ENCODE peak calls at places on chromosomes 6 and 20, in ten cellular contexts. One of them, this sample, is unnamed.
A peak's percentile ranks its signal among the peaks of the same experiment; 100 is the strongest.

GRCh38 chr20:59001068-59001448 is 6.0 kb downstream of the CTSZ start:
- DNase-seq in NB4: no peak
- DNase-seq in lower leg skin: no peak
- DNase-seq in HCT116: no peak
- DNase-seq in tibial nerve: no peak
- DNase-seq in ovary: no peak
- DNase-seq in heart left ventricle: no peak
- DNase-seq in breast epithelium: no peak
- DNase-seq in sigmoid colon: no peak
- DNase-seq in Peyer's patch: no peak
- DNase-seq in this sample: no peak

GRCh38 chr6:168035098-168035660 is 37.7 kb downstream of the KIF25 start:
- DNase-seq in lower leg skin: peak; percentile 42
- DNase-seq in heart left ventricle: peak; percentile 83
- DNase-seq in Peyer's patch: no peak
- DNase-seq in breast epithelium: no peak
- DNase-seq in HCT116: no peak
- DNase-seq in ovary: peak; percentile 82
- DNase-seq in NB4: no peak
- DNase-seq in tibial nerve: no peak
- DNase-seq in sigmoid colon: peak; percentile 81
- DNase-seq in this sample: no peak

GRCh38 chr6:111573892-111574800 is 31.5 kb downstream of the TRAF3IP2 start:
- DNase-seq in NB4: peak; percentile 58
- DNase-seq in lower leg skin: no peak
- DNase-seq in ovary: no peak
- DNase-seq in sigmoid colon: peak; percentile 75
- DNase-seq in heart left ventricle: peak; percentile 48
- DNase-seq in tibial nerve: no peak
- DNase-seq in breast epithelium: no peak
- DNase-seq in HCT116: no peak
- DNase-seq in Peyer's patch: no peak
- DNase-seq in this sample: no peak

GRCh38 chr20:41185013-41185757 is 47.8 kb downstream of the PLCG1 start:
- DNase-seq in NB4: no peak
- DNase-seq in ovary: no peak
- DNase-seq in lower leg skin: no peak
- DNase-seq in Peyer's patch: no peak
- DNase-seq in tibial nerve: no peak
- DNase-seq in heart left ventricle: no peak
- DNase-seq in breast epithelium: no peak
- DNase-seq in HCT116: no peak
- DNase-seq in sigmoid colon: no peak
- DNase-seq in this sample: no peak

GRCh38 chr6:111712398-111712797 is 106.7 kb upstream of the TRAF3IP2 start:
- DNase-seq in HCT116: no peak
- DNase-seq in tibial nerve: no peak
- DNase-seq in lower leg skin: no peak
- DNase-seq in sigmoid colon: no peak
- DNase-seq in heart left ventricle: peak; percentile 50
- DNase-seq in breast epithelium: no peak
- DNase-seq in NB4: no peak
- DNase-seq in Peyer's patch: no peak
- DNase-seq in ovary: peak; percentile 58
- DNase-seq in this sample: peak; percentile 16

GRCh38 chr20:32564440-32564839 is 20.7 kb downstream of the NOL4L start:
- DNase-seq in breast epithelium: no peak
- DNase-seq in ovary: no peak
- DNase-seq in HCT116: no peak
- DNase-seq in tibial nerve: no peak
- DNase-seq in sigmoid colon: no peak
- DNase-seq in NB4: no peak
- DNase-seq in lower leg skin: no peak
- DNase-seq in Peyer's patch: no peak
- DNase-seq in heart left ventricle: no peak
- DNase-seq in this sample: no peak

GRCh38 chr6:1722801-1723200 is 113.1 kb downstream of the FOXC1 start:
- DNase-seq in Peyer's patch: no peak
- DNase-seq in sigmoid colon: no peak
- DNase-seq in tibial nerve: peak; percentile 25
- DNase-seq in lower leg skin: no peak
- DNase-seq in HCT116: no peak
- DNase-seq in NB4: no peak
- DNase-seq in breast epithelium: no peak
- DNase-seq in ovary: no peak
- DNase-seq in heart left ventricle: no peak
- DNase-seq in this sample: no peak

GRCh38 chr20:2692886-2693285 is 306 bp downstream of the EBF4 start:
- DNase-seq in heart left ventricle: no peak
- DNase-seq in sigmoid colon: peak; percentile 54
- DNase-seq in ovary: no peak
- DNase-seq in NB4: peak; percentile 43
- DNase-seq in breast epithelium: no peak
- DNase-seq in HCT116: no peak
- DNase-seq in tibial nerve: no peak
- DNase-seq in Peyer's patch: no peak
- DNase-seq in lower leg skin: no peak
- DNase-seq in this sample: no peak

GRCh38 chr6:155381856-155382690 is 67.8 kb upstream of the TFB1M start:
- DNase-seq in Peyer's patch: no peak
- DNase-seq in heart left ventricle: no peak
- DNase-seq in sigmoid colon: no peak
- DNase-seq in ovary: no peak
- DNase-seq in NB4: no peak
- DNase-seq in tibial nerve: no peak
- DNase-seq in HCT116: no peak
- DNase-seq in lower leg skin: no peak
- DNase-seq in breast epithelium: no peak
- DNase-seq in this sample: no peak

GRCh38 chr6:12150812-12151432 is 138.8 kb downstream of the HIVEP1 start:
- DNase-seq in NB4: peak; percentile 56
- DNase-seq in breast epithelium: no peak
- DNase-seq in heart left ventricle: no peak
- DNase-seq in sigmoid colon: no peak
- DNase-seq in Peyer's patch: no peak
- DNase-seq in lower leg skin: no peak
- DNase-seq in HCT116: peak; percentile 19
- DNase-seq in tibial nerve: no peak
- DNase-seq in ovary: no peak
- DNase-seq in this sample: no peak

GRCh38 chr6:56795852-56796532 is 153.3 kb upstream of the DST start:
- DNase-seq in NB4: no peak
- DNase-seq in lower leg skin: no peak
- DNase-seq in breast epithelium: no peak
- DNase-seq in heart left ventricle: no peak
- DNase-seq in HCT116: no peak
- DNase-seq in sigmoid colon: no peak
- DNase-seq in Peyer's patch: no peak
- DNase-seq in ovary: no peak
- DNase-seq in tibial nerve: no peak
- DNase-seq in this sample: no peak

GRCh38 chr20:57658447-57659130 is 38.4 kb upstream of the ZBP1 start:
- DNase-seq in heart left ventricle: peak; percentile 16
- DNase-seq in tibial nerve: no peak
- DNase-seq in Peyer's patch: peak; percentile 24
- DNase-seq in lower leg skin: peak; percentile 12
- DNase-seq in HCT116: no peak
- DNase-seq in ovary: peak; percentile 33
- DNase-seq in sigmoid colon: peak; percentile 50
- DNase-seq in NB4: no peak
- DNase-seq in breast epithelium: peak; percentile 44
- DNase-seq in this sample: no peak

GRCh38 chr20:17626217-17627007 is 55.6 kb downstream of the RRBP1 start:
- DNase-seq in breast epithelium: peak; percentile 73
- DNase-seq in lower leg skin: no peak
- DNase-seq in HCT116: no peak
- DNase-seq in ovary: peak; percentile 35
- DNase-seq in heart left ventricle: no peak
- DNase-seq in NB4: no peak
- DNase-seq in sigmoid colon: peak; percentile 81
- DNase-seq in tibial nerve: no peak
- DNase-seq in Peyer's patch: peak; percentile 66
- DNase-seq in this sample: no peak
- TF ChIP-seq POLR2A in breast epithelium: no peak
- TF ChIP-seq POLR2A in lower leg skin: no peak
- TF ChIP-seq POLR2A in HCT116: no peak
- TF ChIP-seq POLR2A in ovary: no peak
- TF ChIP-seq POLR2A in heart left ventricle: no peak
- TF ChIP-seq POLR2A in NB4: no peak
- TF ChIP-seq POLR2A in sigmoid colon: no peak
- TF ChIP-seq POLR2A in tibial nerve: no peak
- TF ChIP-seq POLR2A in Peyer's patch: no peak
- TF ChIP-seq POLR2A in this sample: no peak

GRCh38 chr6:26216015-26216885 is 129.0 kb downstream of the HFE start:
- DNase-seq in lower leg skin: peak; percentile 77
- DNase-seq in NB4: peak; percentile 99
- DNase-seq in HCT116: no peak
- DNase-seq in Peyer's patch: peak; percentile 82
- DNase-seq in heart left ventricle: peak; percentile 60
- DNase-seq in breast epithelium: no peak
- DNase-seq in ovary: peak; percentile 74
- DNase-seq in sigmoid colon: peak; percentile 93
- DNase-seq in tibial nerve: peak; percentile 81
- DNase-seq in this sample: no peak
- TF ChIP-seq POLR2A in lower leg skin: no peak
- TF ChIP-seq POLR2A in NB4: no peak
- TF ChIP-seq POLR2A in HCT116: no peak
- TF ChIP-seq POLR2A in Peyer's patch: peak; percentile 100
- TF ChIP-seq POLR2A in heart left ventricle: peak; percentile 98
- TF ChIP-seq POLR2A in breast epithelium: peak; percentile 97
- TF ChIP-seq POLR2A in ovary: peak; percentile 92
- TF ChIP-seq POLR2A in sigmoid colon: peak; percentile 99
- TF ChIP-seq POLR2A in tibial nerve: peak; percentile 94
- TF ChIP-seq POLR2A in this sample: no peak

GRCh38 chr20:49711331-49711987 is 2.2 kb downstream of the B4GALT5 start:
- DNase-seq in NB4: no peak
- DNase-seq in HCT116: no peak
- DNase-seq in heart left ventricle: no peak
- DNase-seq in tibial nerve: no peak
- DNase-seq in Peyer's patch: no peak
- DNase-seq in sigmoid colon: no peak
- DNase-seq in ovary: no peak
- DNase-seq in breast epithelium: no peak
- DNase-seq in lower leg skin: no peak
- DNase-seq in this sample: no peak

GRCh38 chr20:49712918-49713778 is 530 bp downstream of the B4GALT5 start:
- DNase-seq in tibial nerve: no peak
- DNase-seq in HCT116: no peak
- DNase-seq in heart left ventricle: peak; percentile 53
- DNase-seq in NB4: peak; percentile 82
- DNase-seq in lower leg skin: no peak
- DNase-seq in sigmoid colon: peak; percentile 71
- DNase-seq in Peyer's patch: peak; percentile 67
- DNase-seq in ovary: peak; percentile 69
- DNase-seq in breast epithelium: no peak
- DNase-seq in this sample: no peak

GRCh38 chr20:49715466-49715865 is 1.8 kb upstream of the B4GALT5 start:
- DNase-seq in Peyer's patch: no peak
- DNase-seq in sigmoid colon: no peak
- DNase-seq in tibial nerve: no peak
- DNase-seq in NB4: no peak
- DNase-seq in breast epithelium: no peak
- DNase-seq in heart left ventricle: no peak
- DNase-seq in HCT116: no peak
- DNase-seq in lower leg skin: no peak
- DNase-seq in ovary: no peak
- DNase-seq in this sample: no peak

GRCh38 chr20:49712118-49712517 is 1.6 kb downstream of the B4GALT5 start:
- DNase-seq in NB4: peak; percentile 62
- DNase-seq in Peyer's patch: no peak
- DNase-seq in sigmoid colon: no peak
- DNase-seq in breast epithelium: no peak
- DNase-seq in lower leg skin: no peak
- DNase-seq in heart left ventricle: no peak
- DNase-seq in ovary: no peak
- DNase-seq in tibial nerve: no peak
- DNase-seq in HCT116: no peak
- DNase-seq in this sample: no peak

DNA sequence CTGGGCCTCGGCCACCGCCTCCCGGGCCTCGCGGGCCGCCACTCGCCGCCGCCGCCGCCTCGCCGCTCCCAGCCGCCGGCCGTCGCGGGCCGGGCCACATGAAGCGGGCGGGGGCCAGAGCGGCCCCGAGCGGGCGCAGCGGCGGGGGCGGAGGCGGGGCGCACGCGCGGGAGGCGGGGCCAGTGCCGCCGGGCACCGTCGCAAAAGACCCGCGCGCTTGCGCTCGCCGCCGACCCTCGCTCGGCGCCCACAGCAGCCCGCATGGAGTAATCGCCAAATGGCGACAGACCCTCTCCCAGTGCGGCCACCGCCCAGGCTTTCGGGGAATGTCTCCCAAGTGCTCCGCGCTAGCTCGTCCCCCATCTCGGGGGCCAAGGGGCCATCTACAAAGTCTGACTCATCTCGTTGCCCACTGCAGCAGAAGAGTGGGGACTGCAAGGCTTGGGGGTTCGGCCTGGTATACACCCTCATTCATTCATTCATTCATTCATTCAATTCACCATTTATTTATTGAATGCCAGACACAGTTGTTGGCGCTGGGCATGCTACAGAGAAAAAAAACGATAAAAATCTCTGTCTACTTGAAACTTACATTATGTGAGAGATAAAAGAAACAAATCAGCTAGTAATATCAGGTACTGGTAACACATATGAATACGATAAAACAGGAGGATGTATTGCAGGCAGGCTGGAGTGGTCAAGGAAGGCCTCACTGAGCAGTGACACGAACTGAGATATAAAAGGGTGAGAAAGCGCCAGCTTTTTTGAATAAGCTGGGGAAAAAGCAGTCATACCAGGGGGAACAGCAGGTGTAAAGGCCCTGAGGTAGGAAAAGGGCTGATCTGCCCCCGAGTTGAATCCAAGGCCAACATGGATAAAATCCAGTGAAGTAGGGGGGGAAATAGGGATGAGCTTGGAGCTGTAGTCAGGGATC is at the start of gene B4GALT5:
- DNase-seq in ovary: peak; percentile 85
- DNase-seq in NB4: peak; percentile 97
- DNase-seq in breast epithelium: no peak
- DNase-seq in tibial nerve: peak; percentile 33
- DNase-seq in lower leg skin: peak; percentile 30
- DNase-seq in HCT116: peak; percentile 80
- DNase-seq in heart left ventricle: peak; percentile 75
- DNase-seq in sigmoid colon: peak; percentile 82
- DNase-seq in Peyer's patch: peak; percentile 85
- DNase-seq in this sample: no peak
- TF ChIP-seq POLR2A in ovary: no peak
- TF ChIP-seq POLR2A in NB4: no peak
- TF ChIP-seq POLR2A in breast epithelium: no peak
- TF ChIP-seq POLR2A in tibial nerve: peak; percentile 63
- TF ChIP-seq POLR2A in lower leg skin: no peak
- TF ChIP-seq POLR2A in HCT116: peak; percentile 56
- TF ChIP-seq POLR2A in heart left ventricle: peak; percentile 41
- TF ChIP-seq POLR2A in sigmoid colon: no peak
- TF ChIP-seq POLR2A in Peyer's patch: no peak
- TF ChIP-seq POLR2A in this sample: no peak

DNA sequence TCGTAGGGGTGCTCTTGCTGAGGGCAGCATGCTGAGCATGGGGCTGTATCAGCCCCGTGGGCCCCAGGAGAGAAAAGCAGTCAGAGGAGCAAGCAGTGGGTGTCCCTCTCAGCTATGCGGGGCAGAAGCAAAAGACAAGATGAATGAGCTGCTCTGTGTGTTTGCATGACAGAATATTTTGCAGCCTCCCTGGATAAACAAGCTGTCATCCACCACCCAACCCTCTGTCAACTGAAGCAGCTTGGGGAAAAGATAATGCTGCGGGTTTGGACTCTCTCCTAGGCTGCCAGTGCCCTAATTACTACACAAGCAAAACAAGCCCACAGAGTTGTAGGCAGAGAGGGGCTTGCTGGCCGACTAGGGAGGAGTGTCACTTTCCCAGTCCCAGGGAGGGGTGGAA is 82.3 kb upstream of the PTPRT start:
- DNase-seq in HCT116: no peak
- DNase-seq in breast epithelium: no peak
- DNase-seq in NB4: no peak
- DNase-seq in tibial nerve: no peak
- DNase-seq in ovary: no peak
- DNase-seq in sigmoid colon: no peak
- DNase-seq in heart left ventricle: no peak
- DNase-seq in Peyer's patch: no peak
- DNase-seq in lower leg skin: no peak
- DNase-seq in this sample: no peak
- TF ChIP-seq POLR2A in HCT116: no peak
- TF ChIP-seq POLR2A in breast epithelium: no peak
- TF ChIP-seq POLR2A in NB4: no peak
- TF ChIP-seq POLR2A in tibial nerve: no peak
- TF ChIP-seq POLR2A in ovary: no peak
- TF ChIP-seq POLR2A in sigmoid colon: no peak
- TF ChIP-seq POLR2A in heart left ventricle: no peak
- TF ChIP-seq POLR2A in Peyer's patch: no peak
- TF ChIP-seq POLR2A in lower leg skin: no peak
- TF ChIP-seq POLR2A in this sample: no peak

This sample was measured in vagina.